ENCODE peak calls at places on chromosomes 3 and 15, in four cellular contexts. U is KBM-7, F is NCI-H460, R is NCI-H2029 treated with DMSO at 0.1 percent for 48 hours. H is an unnamed sample.

GRCh38 chr3:106957021-106957420 is 420.2 kb upstream of the CCDC54 start:
- DNase-seq in F (no peak), U (no peak), R (no peak), H (no peak)

GRCh38 chr15:67799801-67800205 is 25.5 kb upstream of the SKOR1 start:
- DNase-seq in U (no peak), F (no peak), R (no peak), H (no peak)

GRCh38 chr3:137460944-137461343 is 303.2 kb upstream of the SOX14 start:
- DNase-seq in U (no peak), F (no peak), R (no peak), H (no peak)

GRCh38 chr3:17969985-17970568 is 227.6 kb upstream of the TBC1D5 start:
- DNase-seq in U (no peak), F (no peak), R (no peak), H (peak)

GRCh38 chr3:3998140-3998977 is 199.1 kb downstream of the LRRN1 start:
- DNase-seq in U (peak), R (peak), F (peak), H (peak)

GRCh38 chr3:183555541-183556081 is at the start of gene KLHL6:
- DNase-seq in R (no peak), U (peak), F (no peak), H (peak)

GRCh38 chr15:31330836-31331235 is 4.2 kb downstream of the KLF13 start:
- DNase-seq in U (no peak), F (no peak), R (no peak), H (no peak)

GRCh38 chr3:63967675-63968611 is 55.4 kb downstream of the PSMD6 start:
- DNase-seq in R (peak), U (peak), F (no peak), H (peak)

GRCh38 chr3:132079150-132079549 is 44.3 kb upstream of the CPNE4 start:
- DNase-seq in U (no peak), F (no peak), R (no peak), H (no peak)

GRCh38 chr3:175433026-175433668 is 574.0 kb downstream of the NAALADL2 start:
- DNase-seq in F (peak), U (no peak), R (no peak), H (no peak)

GRCh38 chr3:125374501-125374995 is 577 bp downstream of the ZNF148 start:
- DNase-seq in R (peak), F (no peak), U (peak), H (no peak)

GRCh38 chr3:128348075-128348474 is 118.6 kb downstream of the DNAJB8 start:
- DNase-seq in U (no peak), F (no peak), R (no peak), H (no peak)

GRCh38 chr3:30747771-30748281 is 141.4 kb downstream of the TGFBR2 start:
- DNase-seq in R (no peak), U (peak), F (no peak), H (peak)

GRCh38 chr3:139319428-139320402 is 24.1 kb upstream of the MRPS22 start:
- DNase-seq in R (no peak), U (peak), F (no peak), H (peak)

GRCh38 chr15:73078722-73079121 is 26.5 kb downstream of the NEO1 start:
- DNase-seq in U (peak), R (peak), F (no peak), H (peak)

GRCh38 chr3:170117134-170117533 is 64.4 kb downstream of the PHC3 start:
- DNase-seq in R (no peak), F (no peak), U (peak), H (no peak)

GRCh38 chr3:21436846-21437245 is 314.2 kb downstream of the ZNF385D start:
- DNase-seq in U (no peak), F (no peak), R (no peak), H (no peak)

GRCh38 chr15:56244811-56245576 is 1.3 kb upstream of the RFX7 start:
- DNase-seq in U (no peak), F (no peak), R (no peak), H (no peak)

GRCh38 chr15:76190767-76191538 is 120.3 kb downstream of the ETFA start:
- DNase-seq in U (peak), F (peak), R (no peak), H (peak)

GRCh38 chr3:3119393-3119851 is 7.3 kb upstream of the TRNT1 start:
- DNase-seq in F (no peak), U (no peak), R (no peak), H (no peak)

GRCh38 chr15:66923438-66923881 is 141.9 kb upstream of the SMAD3 start:
- DNase-seq in R (no peak), F (no peak), U (peak), H (peak)

GRCh38 chr15:71761649-71762048 is 48.7 kb upstream of the NR2E3 start:
- DNase-seq in R (no peak), U (no peak), F (no peak), H (peak)

GRCh38 chr3:157128771-157129671 is 30.9 kb downstream of the CCNL1 start:
- DNase-seq in R (no peak), F (no peak), U (no peak), H (no peak)

GRCh38 chr3:55571913-55572312 is 84.8 kb upstream of the WNT5A start:
- DNase-seq in R (peak), F (no peak), U (no peak), H (no peak)

GRCh38 chr15:20645956-20646355 is 104.4 kb upstream of the GOLGA6L6 start:
- DNase-seq in U (peak), F (no peak), R (no peak), H (no peak)

GRCh38 chr3:43221076-43221475 is 65.3 kb upstream of the SNRK start:
- DNase-seq in R (no peak), U (no peak), F (no peak), H (no peak)

GRCh38 chr3:70277304-70277703 is 35.1 kb downstream of the MDFIC2 start:
- DNase-seq in R (no peak), U (no peak), F (no peak), H (no peak)

GRCh38 chr3:66353530-66353929 is 132.7 kb downstream of the SLC25A26 start:
- DNase-seq in F (no peak), R (no peak), U (no peak), H (no peak)

GRCh38 chr3:119628816-119629445 is 31.2 kb downstream of the PLA1A start:
- DNase-seq in F (no peak), U (no peak), R (no peak), H (peak)

GRCh38 chr15:94080416-94080815 is 150.9 kb upstream of the MCTP2 start:
- DNase-seq in F (no peak), R (no peak), U (no peak), H (peak)

GRCh38 chr3:14545251-14545635 is 5.1 kb upstream of the GRIP2 start:
- DNase-seq in F (no peak), R (no peak), U (no peak), H (no peak)